ENCODE peak calls at places on chromosomes 6 and 20, in eight cellular contexts. One of them, this sample, is unnamed. For H3K27me3, the result is how much of the 10 kb centered on the place peaks cover.

GRCh38 chr20:47960277-47960676 is 175.0 kb upstream of the SULF2 start:
- ATAC-seq in heart left ventricle: no peak
- ATAC-seq in CD4-positive, CD25-positive, alpha-beta regulatory T cell: no peak
- ATAC-seq in IMR-90: no peak
- ATAC-seq in CD4-positive, alpha-beta T cell: no peak
- ATAC-seq in PC-3: no peak
- ATAC-seq in pancreas: no peak
- ATAC-seq in heart right ventricle: no peak
- ATAC-seq in this sample: no peak

GRCh38 chr20:3449319-3449718 is 21.5 kb upstream of the ATRN start:
- ATAC-seq in heart left ventricle: no peak
- ATAC-seq in CD4-positive, CD25-positive, alpha-beta regulatory T cell: no peak
- ATAC-seq in IMR-90: no peak
- ATAC-seq in CD4-positive, alpha-beta T cell: no peak
- ATAC-seq in PC-3: no peak
- ATAC-seq in pancreas: no peak
- ATAC-seq in heart right ventricle: no peak
- ATAC-seq in this sample: no peak

GRCh38 chr6:34597605-34598353 is 41.6 kb upstream of the SPDEF start:
- ATAC-seq in heart left ventricle: no peak
- ATAC-seq in CD4-positive, CD25-positive, alpha-beta regulatory T cell: no peak
- ATAC-seq in IMR-90: no peak
- ATAC-seq in CD4-positive, alpha-beta T cell: no peak
- ATAC-seq in PC-3: peak
- ATAC-seq in pancreas: no peak
- ATAC-seq in heart right ventricle: no peak
- ATAC-seq in this sample: no peak

GRCh38 chr6:3046295-3046694 is 22.0 kb upstream of the RIPK1 start:
- ATAC-seq in heart left ventricle: no peak
- ATAC-seq in CD4-positive, CD25-positive, alpha-beta regulatory T cell: no peak
- ATAC-seq in IMR-90: no peak
- ATAC-seq in CD4-positive, alpha-beta T cell: no peak
- ATAC-seq in PC-3: no peak
- ATAC-seq in pancreas: no peak
- ATAC-seq in heart right ventricle: no peak
- ATAC-seq in this sample: no peak

GRCh38 chr20:33442136-33443005 is 1.2 kb downstream of the SNTA1 start:
- ATAC-seq in heart left ventricle: no peak
- ATAC-seq in CD4-positive, CD25-positive, alpha-beta regulatory T cell: no peak
- ATAC-seq in IMR-90: no peak
- ATAC-seq in CD4-positive, alpha-beta T cell: no peak
- ATAC-seq in PC-3: no peak
- ATAC-seq in pancreas: no peak
- ATAC-seq in heart right ventricle: peak
- ATAC-seq in this sample: no peak

GRCh38 chr6:12593720-12594540 is 122.6 kb upstream of the PHACTR1 start:
- ATAC-seq in heart left ventricle: no peak
- ATAC-seq in CD4-positive, CD25-positive, alpha-beta regulatory T cell: no peak
- ATAC-seq in IMR-90: no peak
- ATAC-seq in CD4-positive, alpha-beta T cell: no peak
- ATAC-seq in PC-3: no peak
- ATAC-seq in pancreas: peak
- ATAC-seq in heart right ventricle: no peak
- ATAC-seq in this sample: no peak

GRCh38 chr20:44642203-44643153 is 9.0 kb downstream of the ADA start:
- ATAC-seq in heart left ventricle: peak
- ATAC-seq in CD4-positive, CD25-positive, alpha-beta regulatory T cell: no peak
- ATAC-seq in IMR-90: peak
- ATAC-seq in CD4-positive, alpha-beta T cell: peak
- ATAC-seq in PC-3: peak
- ATAC-seq in pancreas: peak
- ATAC-seq in heart right ventricle: peak
- ATAC-seq in this sample: peak

GRCh38 chr20:58216334-58216733 is 12.1 kb downstream of the ANKRD60 start:
- ATAC-seq in heart left ventricle: no peak
- ATAC-seq in CD4-positive, CD25-positive, alpha-beta regulatory T cell: no peak
- ATAC-seq in IMR-90: peak
- ATAC-seq in CD4-positive, alpha-beta T cell: no peak
- ATAC-seq in PC-3: no peak
- ATAC-seq in pancreas: no peak
- ATAC-seq in heart right ventricle: no peak
- ATAC-seq in this sample: no peak

GRCh38 chr6:152776833-152777232 is 26.2 kb downstream of the VIP start:
- ATAC-seq in heart left ventricle: no peak
- ATAC-seq in CD4-positive, CD25-positive, alpha-beta regulatory T cell: no peak
- ATAC-seq in IMR-90: no peak
- ATAC-seq in CD4-positive, alpha-beta T cell: no peak
- ATAC-seq in PC-3: no peak
- ATAC-seq in pancreas: no peak
- ATAC-seq in heart right ventricle: no peak
- ATAC-seq in this sample: no peak

GRCh38 chr20:19889011-19889953 is 127.9 kb upstream of the NAA20 start:
- ATAC-seq in heart left ventricle: peak
- ATAC-seq in CD4-positive, CD25-positive, alpha-beta regulatory T cell: no peak
- ATAC-seq in IMR-90: peak
- ATAC-seq in CD4-positive, alpha-beta T cell: no peak
- ATAC-seq in PC-3: peak
- ATAC-seq in pancreas: peak
- ATAC-seq in heart right ventricle: peak
- ATAC-seq in this sample: peak

DNA sequence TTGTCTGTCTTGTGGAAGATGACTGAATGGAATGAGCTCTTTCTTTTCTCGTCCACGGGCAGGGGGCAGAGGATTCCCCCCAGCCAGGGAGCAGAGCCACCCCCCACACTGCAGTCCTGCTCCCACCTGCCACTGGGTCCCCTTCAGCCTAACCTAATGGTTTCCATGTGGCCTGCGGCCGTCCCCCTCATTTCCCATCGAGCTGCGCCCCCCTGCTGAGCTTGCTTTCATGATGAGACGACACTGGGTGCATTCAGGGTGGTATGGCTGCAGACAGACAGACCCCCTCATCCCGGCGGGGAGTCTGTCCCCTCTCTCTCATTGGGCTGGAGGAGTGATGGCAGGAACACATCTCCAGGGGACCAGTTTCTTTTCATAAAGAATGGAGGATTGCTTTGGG is 140.8 kb downstream of the DTNBP1 start:
- ATAC-seq in heart left ventricle: no peak
- ATAC-seq in CD4-positive, CD25-positive, alpha-beta regulatory T cell: no peak
- ATAC-seq in IMR-90: no peak
- ATAC-seq in CD4-positive, alpha-beta T cell: no peak
- ATAC-seq in PC-3: no peak
- ATAC-seq in pancreas: no peak
- ATAC-seq in heart right ventricle: no peak
- ATAC-seq in this sample: no peak
- H3K27ac ChIP-seq in heart left ventricle: peak
- H3K27ac ChIP-seq in CD4-positive, CD25-positive, alpha-beta regulatory T cell: no peak
- H3K27ac ChIP-seq in IMR-90: no peak
- H3K27ac ChIP-seq in CD4-positive, alpha-beta T cell: no peak
- H3K27ac ChIP-seq in PC-3: no peak
- H3K27ac ChIP-seq in pancreas: no peak
- H3K27ac ChIP-seq in heart right ventricle: no peak
- H3K27ac ChIP-seq in this sample: no peak

GRCh38 chr6:39307462-39307861 is 6.8 kb downstream of the KCNK17 start:
- ATAC-seq in heart left ventricle: no peak
- ATAC-seq in CD4-positive, CD25-positive, alpha-beta regulatory T cell: no peak
- ATAC-seq in IMR-90: no peak
- ATAC-seq in CD4-positive, alpha-beta T cell: no peak
- ATAC-seq in PC-3: no peak
- ATAC-seq in pancreas: no peak
- ATAC-seq in heart right ventricle: no peak
- ATAC-seq in this sample: no peak

GRCh38 chr6:39312912-39313525 is 1.2 kb downstream of the KCNK17 start:
- ATAC-seq in heart left ventricle: no peak
- ATAC-seq in CD4-positive, CD25-positive, alpha-beta regulatory T cell: no peak
- ATAC-seq in IMR-90: no peak
- ATAC-seq in CD4-positive, alpha-beta T cell: no peak
- ATAC-seq in PC-3: no peak
- ATAC-seq in pancreas: no peak
- ATAC-seq in heart right ventricle: no peak
- ATAC-seq in this sample: no peak

GRCh38 chr6:39309942-39310531 is 4.2 kb downstream of the KCNK17 start:
- ATAC-seq in heart left ventricle: no peak
- ATAC-seq in CD4-positive, CD25-positive, alpha-beta regulatory T cell: peak
- ATAC-seq in IMR-90: peak
- ATAC-seq in CD4-positive, alpha-beta T cell: peak
- ATAC-seq in PC-3: peak
- ATAC-seq in pancreas: peak
- ATAC-seq in heart right ventricle: peak
- ATAC-seq in this sample: peak

GRCh38 chr6:39313526-39314272 is 520 bp downstream of the KCNK17 start:
- ATAC-seq in heart left ventricle: no peak
- ATAC-seq in CD4-positive, CD25-positive, alpha-beta regulatory T cell: no peak
- ATAC-seq in IMR-90: no peak
- ATAC-seq in CD4-positive, alpha-beta T cell: no peak
- ATAC-seq in PC-3: no peak
- ATAC-seq in pancreas: peak
- ATAC-seq in heart right ventricle: no peak
- ATAC-seq in this sample: no peak

DNA sequence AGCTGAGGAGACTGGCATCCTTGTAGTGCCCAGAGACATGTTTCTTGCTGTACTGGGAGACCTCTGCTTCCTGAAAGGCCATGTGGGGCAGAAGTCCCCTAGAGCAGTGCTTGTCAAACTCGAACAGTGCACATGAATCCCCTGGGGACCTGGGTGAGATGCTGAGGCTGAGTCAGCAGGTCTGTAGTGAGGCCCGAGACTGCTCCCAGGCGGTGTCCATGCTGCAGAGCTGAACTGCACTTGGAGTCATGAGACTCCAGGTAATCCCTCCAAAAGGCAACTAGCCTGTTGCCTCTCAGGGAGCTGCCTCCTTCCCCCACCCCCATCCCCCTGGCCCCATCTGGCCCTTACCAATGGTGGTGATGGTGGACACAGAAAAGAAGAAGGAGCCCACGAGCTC is 3.7 kb downstream of the KCNK17 start:
- ATAC-seq in heart left ventricle: no peak
- ATAC-seq in CD4-positive, CD25-positive, alpha-beta regulatory T cell: no peak
- ATAC-seq in IMR-90: no peak
- ATAC-seq in CD4-positive, alpha-beta T cell: no peak
- ATAC-seq in PC-3: no peak
- ATAC-seq in pancreas: no peak
- ATAC-seq in heart right ventricle: no peak
- ATAC-seq in this sample: no peak
- H3K27me3 ChIP-seq in heart left ventricle: under half
- H3K27me3 ChIP-seq in CD4-positive, CD25-positive, alpha-beta regulatory T cell: under half
- H3K27me3 ChIP-seq in IMR-90: under half
- H3K27me3 ChIP-seq in CD4-positive, alpha-beta T cell: under half
- H3K27me3 ChIP-seq in PC-3: under half
- H3K27me3 ChIP-seq in pancreas: under half
- H3K27me3 ChIP-seq in heart right ventricle: under half
- H3K27me3 ChIP-seq in this sample: half or more

GRCh38 chr6:90484903-90485302 is 102.0 kb downstream of the MAP3K7 start:
- ATAC-seq in heart left ventricle: no peak
- ATAC-seq in CD4-positive, CD25-positive, alpha-beta regulatory T cell: no peak
- ATAC-seq in IMR-90: no peak
- ATAC-seq in CD4-positive, alpha-beta T cell: no peak
- ATAC-seq in PC-3: no peak
- ATAC-seq in pancreas: no peak
- ATAC-seq in heart right ventricle: no peak
- ATAC-seq in this sample: no peak
- H3K27ac ChIP-seq in heart left ventricle: no peak
- H3K27ac ChIP-seq in CD4-positive, CD25-positive, alpha-beta regulatory T cell: no peak
- H3K27ac ChIP-seq in IMR-90: no peak
- H3K27ac ChIP-seq in CD4-positive, alpha-beta T cell: no peak
- H3K27ac ChIP-seq in PC-3: no peak
- H3K27ac ChIP-seq in pancreas: no peak
- H3K27ac ChIP-seq in heart right ventricle: no peak
- H3K27ac ChIP-seq in this sample: no peak

GRCh38 chr20:62227591-62227976 is 7.5 kb upstream of the HRH3 start:
- ATAC-seq in heart left ventricle: no peak
- ATAC-seq in CD4-positive, CD25-positive, alpha-beta regulatory T cell: no peak
- ATAC-seq in IMR-90: peak
- ATAC-seq in CD4-positive, alpha-beta T cell: no peak
- ATAC-seq in PC-3: peak
- ATAC-seq in pancreas: peak
- ATAC-seq in heart right ventricle: no peak
- ATAC-seq in this sample: no peak

GRCh38 chr20:62225026-62225425 is 4.9 kb upstream of the HRH3 start:
- ATAC-seq in heart left ventricle: no peak
- ATAC-seq in CD4-positive, CD25-positive, alpha-beta regulatory T cell: no peak
- ATAC-seq in IMR-90: no peak
- ATAC-seq in CD4-positive, alpha-beta T cell: no peak
- ATAC-seq in PC-3: no peak
- ATAC-seq in pancreas: no peak
- ATAC-seq in heart right ventricle: no peak
- ATAC-seq in this sample: no peak

GRCh38 chr20:62226707-62227590 is 6.9 kb upstream of the HRH3 start:
- ATAC-seq in heart left ventricle: no peak
- ATAC-seq in CD4-positive, CD25-positive, alpha-beta regulatory T cell: no peak
- ATAC-seq in IMR-90: no peak
- ATAC-seq in CD4-positive, alpha-beta T cell: no peak
- ATAC-seq in PC-3: no peak
- ATAC-seq in pancreas: no peak
- ATAC-seq in heart right ventricle: no peak
- ATAC-seq in this sample: no peak

GRCh38 chr20:62224113-62224855 is 4.2 kb upstream of the HRH3 start:
- ATAC-seq in heart left ventricle: no peak
- ATAC-seq in CD4-positive, CD25-positive, alpha-beta regulatory T cell: no peak
- ATAC-seq in IMR-90: no peak
- ATAC-seq in CD4-positive, alpha-beta T cell: no peak
- ATAC-seq in PC-3: no peak
- ATAC-seq in pancreas: no peak
- ATAC-seq in heart right ventricle: no peak
- ATAC-seq in this sample: no peak

GRCh38 chr20:62225820-62226635 is 6.0 kb upstream of the HRH3 start:
- ATAC-seq in heart left ventricle: no peak
- ATAC-seq in CD4-positive, CD25-positive, alpha-beta regulatory T cell: no peak
- ATAC-seq in IMR-90: no peak
- ATAC-seq in CD4-positive, alpha-beta T cell: no peak
- ATAC-seq in PC-3: no peak
- ATAC-seq in pancreas: no peak
- ATAC-seq in heart right ventricle: no peak
- ATAC-seq in this sample: no peak
- H3K27me3 ChIP-seq in heart left ventricle: under half
- H3K27me3 ChIP-seq in CD4-positive, CD25-positive, alpha-beta regulatory T cell: under half
- H3K27me3 ChIP-seq in IMR-90: half or more
- H3K27me3 ChIP-seq in CD4-positive, alpha-beta T cell: under half
- H3K27me3 ChIP-seq in PC-3: under half
- H3K27me3 ChIP-seq in pancreas: under half
- H3K27me3 ChIP-seq in heart right ventricle: under half
- H3K27me3 ChIP-seq in this sample: half or more

DNA sequence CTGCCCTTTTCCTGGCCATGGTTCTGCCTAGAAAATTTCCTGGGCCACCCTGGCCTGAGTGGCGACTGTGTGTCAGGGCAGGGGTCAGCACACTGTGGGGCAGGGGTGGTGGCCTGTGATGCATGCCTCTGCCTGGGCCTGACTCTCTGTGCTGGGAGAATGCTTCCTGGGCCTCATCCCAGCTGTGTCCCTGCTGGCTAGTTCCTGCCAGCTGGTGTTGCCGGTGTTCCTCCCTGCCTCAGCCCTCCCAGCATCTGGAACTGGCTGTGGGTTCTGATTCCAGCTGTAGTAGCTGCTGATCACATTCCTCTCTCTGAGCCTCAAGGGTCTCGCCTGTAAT is 101.6 kb downstream of the SYCP2 start:
- ATAC-seq in heart left ventricle: no peak
- ATAC-seq in CD4-positive, CD25-positive, alpha-beta regulatory T cell: no peak
- ATAC-seq in IMR-90: no peak
- ATAC-seq in CD4-positive, alpha-beta T cell: no peak
- ATAC-seq in PC-3: no peak
- ATAC-seq in pancreas: no peak
- ATAC-seq in heart right ventricle: peak
- ATAC-seq in this sample: no peak
- H3K27ac ChIP-seq in heart left ventricle: no peak
- H3K27ac ChIP-seq in CD4-positive, CD25-positive, alpha-beta regulatory T cell: no peak
- H3K27ac ChIP-seq in IMR-90: no peak
- H3K27ac ChIP-seq in CD4-positive, alpha-beta T cell: no peak
- H3K27ac ChIP-seq in PC-3: peak
- H3K27ac ChIP-seq in pancreas: no peak
- H3K27ac ChIP-seq in heart right ventricle: no peak
- H3K27ac ChIP-seq in this sample: no peak